ENCODE peak calls at places on chromosomes 2 and 18, in five cellular contexts. V is psoas muscle; A is A549; H is CD8-positive, alpha-beta T cell; U is LoVo. L is an unnamed sample.

GRCh38 chr18:50158866-50159653 is 35.9 kb downstream of the MYO5B start:
- DNase-seq in U (peak; percentile 73), V (no peak), H (no peak), A (no peak), L (no peak)

GRCh38 chr2:109143214-109144187 is 14.5 kb downstream of the SH3RF3 start:
- DNase-seq in U (no peak), A (no peak), V (no peak), H (no peak), L (no peak)

GRCh38 chr2:27191107-27191829 is 20.6 kb upstream of the ATRAID start:
- DNase-seq in U (peak; percentile 59), A (peak; percentile 74), H (no peak), V (no peak), L (peak; percentile 79)

GRCh38 chr18:58541137-58541788 is 87.6 kb downstream of the ALPK2 start:
- DNase-seq in U (no peak), V (no peak), A (peak; percentile 67), H (peak; percentile 10), L (no peak)

GRCh38 chr18:31241900-31242409 is 76.0 kb upstream of the DSG1 start:
- DNase-seq in A (peak; percentile 88), H (no peak), U (peak; percentile 92), V (no peak), L (no peak)

GRCh38 chr2:155690785-155691184 is 641.7 kb downstream of the NR4A2 start:
- DNase-seq in H (no peak), A (no peak), U (no peak), V (no peak), L (no peak)

GRCh38 chr2:200863655-200864205 is 728 bp downstream of the CLK1 start:
- DNase-seq in H (no peak), V (peak; percentile 63), A (peak; percentile 39), U (no peak), L (no peak)

GRCh38 chr2:62741954-62742722 is 36.6 kb downstream of the EHBP1 start:
- DNase-seq in U (no peak), A (no peak), H (no peak), V (no peak), L (no peak)

GRCh38 chr2:174350018-174350417 is 15.3 kb downstream of the SP9 start:
- DNase-seq in U (peak; percentile 8), H (no peak), A (peak; percentile 35), V (no peak), L (no peak)